ENCODE peak calls at places on chromosomes 3 and 15, in four cellular contexts. One of them, this sample, is unnamed.

GRCh38 chr3:71413572-71413971 is 170.0 kb downstream of the FOXP1 start:
- DNase-seq in K562: no peak
- DNase-seq in A549: no peak
- DNase-seq in prostate gland: no peak
- DNase-seq in this sample: no peak

GRCh38 chr3:62378329-62378789 is 5.0 kb upstream of the FEZF2 start:
- DNase-seq in K562: no peak
- DNase-seq in A549: no peak
- DNase-seq in prostate gland: no peak
- DNase-seq in this sample: no peak

GRCh38 chr3:119257654-119258410 is 17.2 kb upstream of the B4GALT4 start:
- DNase-seq in K562: no peak
- DNase-seq in A549: peak; percentile 63
- DNase-seq in prostate gland: peak; percentile 55
- DNase-seq in this sample: no peak

GRCh38 chr3:4340411-4341335 is 37.5 kb downstream of the SETMAR start:
- DNase-seq in K562: no peak
- DNase-seq in A549: no peak
- DNase-seq in prostate gland: no peak
- DNase-seq in this sample: no peak

GRCh38 chr15:47523669-47524068 is 193.6 kb upstream of the SEMA6D start:
- DNase-seq in A549: no peak
- DNase-seq in prostate gland: no peak
- DNase-seq in K562: no peak
- DNase-seq in this sample: no peak

GRCh38 chr3:138694287-138695007 is 85.9 kb downstream of the FAIM start:
- DNase-seq in K562: no peak
- DNase-seq in A549: peak; percentile 56
- DNase-seq in prostate gland: no peak
- DNase-seq in this sample: no peak

GRCh38 chr3:4474683-4475490 is 7.8 kb upstream of the SUMF1 start:
- DNase-seq in prostate gland: no peak
- DNase-seq in K562: no peak
- DNase-seq in A549: peak; percentile 16
- DNase-seq in this sample: no peak

GRCh38 chr3:100170492-100170891 is 56.2 kb upstream of the FILIP1L start:
- DNase-seq in K562: no peak
- DNase-seq in prostate gland: no peak
- DNase-seq in A549: no peak
- DNase-seq in this sample: no peak

GRCh38 chr15:43748376-43748775 is 2.1 kb downstream of the PDIA3 start:
- DNase-seq in K562: no peak
- DNase-seq in A549: no peak
- DNase-seq in prostate gland: no peak
- DNase-seq in this sample: no peak

GRCh38 chr3:79056498-79056897 is 711.3 kb downstream of the ROBO1 start:
- DNase-seq in prostate gland: no peak
- DNase-seq in A549: no peak
- DNase-seq in K562: no peak
- DNase-seq in this sample: no peak

GRCh38 chr3:143526016-143526540 is 322.2 kb downstream of the SLC9A9 start:
- DNase-seq in prostate gland: no peak
- DNase-seq in A549: no peak
- DNase-seq in K562: no peak
- DNase-seq in this sample: no peak

GRCh38 chr3:157081681-157082210 is 78.2 kb downstream of the CCNL1 start:
- DNase-seq in K562: peak; percentile 86
- DNase-seq in A549: peak; percentile 91
- DNase-seq in prostate gland: peak; percentile 87
- DNase-seq in this sample: peak; percentile 95
- TF ChIP-seq POLR2A in K562: no peak
- TF ChIP-seq POLR2A in A549: no peak
- TF ChIP-seq POLR2A in prostate gland: peak; percentile 70
- TF ChIP-seq POLR2A in this sample: no peak

DNA sequence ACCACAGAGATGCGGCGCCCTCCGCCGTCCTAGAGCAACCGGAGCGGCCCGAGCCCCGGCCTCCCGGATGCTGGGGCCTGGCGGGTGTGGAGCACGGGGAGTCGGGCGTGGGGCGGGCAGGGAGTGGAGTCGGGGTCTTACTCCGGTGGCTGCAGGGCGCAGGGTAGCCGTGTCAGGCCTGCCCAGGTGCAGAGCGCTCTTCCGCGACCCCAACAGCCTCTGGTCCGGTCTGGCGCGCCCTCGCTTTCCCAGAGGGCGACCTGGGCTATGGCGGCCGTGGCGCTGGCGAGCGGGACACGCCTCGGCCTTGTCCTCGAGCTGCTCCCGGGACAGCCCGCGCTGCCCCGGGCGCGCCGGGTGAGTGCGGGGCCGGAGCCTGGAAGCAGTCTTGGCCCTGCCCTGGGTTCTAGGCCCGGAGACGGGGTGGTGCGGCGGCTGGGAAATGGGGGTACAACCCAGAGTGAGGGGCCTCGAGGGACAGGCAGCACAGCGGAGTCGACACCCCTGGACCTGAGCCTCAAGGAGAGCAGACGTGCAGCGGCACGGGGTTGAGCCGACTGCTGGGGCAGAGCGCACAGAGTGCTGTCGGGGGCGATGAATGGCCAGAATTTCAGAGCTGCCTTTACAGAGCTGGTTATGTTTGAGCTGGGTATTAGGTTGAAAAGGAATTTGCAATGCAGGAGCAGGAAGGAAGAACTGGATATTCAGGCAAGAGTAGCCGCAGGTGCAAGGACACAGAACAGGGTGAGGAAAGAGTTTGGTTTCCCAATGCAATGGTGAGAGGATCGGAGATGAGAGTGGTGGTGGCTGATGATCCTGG is at the start of gene ZNF662:
- DNase-seq in A549: no peak
- DNase-seq in K562: no peak
- DNase-seq in prostate gland: peak; percentile 18
- DNase-seq in this sample: no peak
- TF ChIP-seq POLR2A in A549: no peak
- TF ChIP-seq POLR2A in K562: no peak
- TF ChIP-seq POLR2A in prostate gland: no peak
- TF ChIP-seq POLR2A in this sample: no peak

GRCh38 chr3:197234947-197235914 is 63.2 kb downstream of the DLG1 start:
- DNase-seq in A549: no peak
- DNase-seq in prostate gland: no peak
- DNase-seq in K562: no peak
- DNase-seq in this sample: no peak

GRCh38 chr3:197227780-197228574 is 70.4 kb downstream of the DLG1 start:
- DNase-seq in K562: no peak
- DNase-seq in A549: no peak
- DNase-seq in prostate gland: no peak
- DNase-seq in this sample: no peak

GRCh38 chr3:197229178-197229577 is 69.2 kb downstream of the DLG1 start:
- DNase-seq in A549: no peak
- DNase-seq in prostate gland: no peak
- DNase-seq in K562: no peak
- DNase-seq in this sample: no peak

GRCh38 chr3:197229836-197230235 is 68.6 kb downstream of the DLG1 start:
- DNase-seq in A549: no peak
- DNase-seq in K562: no peak
- DNase-seq in prostate gland: no peak
- DNase-seq in this sample: no peak

GRCh38 chr3:197231326-197231725 is 67.1 kb downstream of the DLG1 start:
- DNase-seq in A549: no peak
- DNase-seq in K562: no peak
- DNase-seq in prostate gland: no peak
- DNase-seq in this sample: no peak
- TF ChIP-seq POLR2A in A549: no peak
- TF ChIP-seq POLR2A in K562: no peak
- TF ChIP-seq POLR2A in prostate gland: no peak
- TF ChIP-seq POLR2A in this sample: no peak

DNA sequence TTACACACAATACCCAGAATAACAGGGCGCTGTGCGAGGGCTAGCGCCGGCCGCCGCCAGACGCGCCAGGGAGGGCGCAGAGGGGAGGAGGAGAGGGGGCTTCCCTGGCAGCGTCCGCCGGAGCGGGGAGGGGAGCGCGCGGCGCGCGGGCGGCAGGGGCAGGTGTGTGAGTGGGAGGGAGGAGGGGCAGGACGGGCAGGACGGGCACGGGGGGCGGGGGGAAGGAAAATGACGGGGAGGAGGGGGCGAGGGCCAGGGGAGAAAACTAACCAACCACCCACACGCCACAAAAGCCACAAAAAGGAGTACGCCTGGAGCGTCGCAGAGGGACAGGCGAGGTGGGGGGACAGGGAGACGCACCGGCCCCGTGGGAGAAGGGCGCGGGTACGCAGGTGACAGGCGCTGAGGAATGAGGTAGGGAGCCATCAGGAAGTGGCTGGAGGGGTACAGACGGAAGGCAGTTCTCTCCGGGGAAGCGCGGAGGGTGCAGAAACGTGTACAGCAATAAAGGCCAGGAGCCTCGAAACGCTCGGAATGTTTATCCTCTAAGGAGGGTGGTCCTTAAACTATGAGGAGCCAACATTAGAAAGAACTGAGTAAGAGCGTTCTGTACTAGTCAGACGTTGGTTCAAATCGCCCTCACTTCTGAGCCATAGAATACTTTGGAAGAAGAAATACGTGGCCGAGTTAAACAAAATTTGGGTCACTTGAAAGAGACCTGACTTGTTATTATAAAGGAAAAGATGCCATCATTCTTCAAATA is 683 bp upstream of the SATB1 start:
- DNase-seq in prostate gland: peak; percentile 64
- DNase-seq in K562: no peak
- DNase-seq in A549: no peak
- DNase-seq in this sample: no peak
- TF ChIP-seq POLR2A in prostate gland: no peak
- TF ChIP-seq POLR2A in K562: no peak
- TF ChIP-seq POLR2A in A549: no peak
- TF ChIP-seq POLR2A in this sample: no peak

GRCh38 chr15:65867244-65867643 is 2.0 kb upstream of the RAB11A start:
- DNase-seq in prostate gland: no peak
- DNase-seq in K562: no peak
- DNase-seq in A549: no peak
- DNase-seq in this sample: no peak

GRCh38 chr15:65868546-65869126 is 655 bp upstream of the RAB11A start:
- DNase-seq in A549: no peak
- DNase-seq in K562: peak; percentile 22
- DNase-seq in prostate gland: no peak
- DNase-seq in this sample: no peak

GRCh38 chr15:65869954-65870871 is 922 bp downstream of the RAB11A start:
- DNase-seq in K562: peak; percentile 32
- DNase-seq in prostate gland: peak; percentile 73
- DNase-seq in A549: peak; percentile 65
- DNase-seq in this sample: no peak

GRCh38 chr15:65870889-65871533 is 1.7 kb downstream of the RAB11A start:
- DNase-seq in A549: peak; percentile 69
- DNase-seq in prostate gland: no peak
- DNase-seq in K562: peak; percentile 32
- DNase-seq in this sample: no peak

GRCh38 chr15:65869127-65869953 is at the start of gene RAB11A:
- DNase-seq in K562: peak; percentile 94
- DNase-seq in A549: peak; percentile 99
- DNase-seq in prostate gland: peak; percentile 94
- DNase-seq in this sample: peak; percentile 99
- TF ChIP-seq POLR2A in K562: peak; percentile 99
- TF ChIP-seq POLR2A in A549: peak; percentile 91
- TF ChIP-seq POLR2A in prostate gland: peak; percentile 95
- TF ChIP-seq POLR2A in this sample: peak; percentile 92

GRCh38 chr3:190321789-190322603 is at the start of gene CLDN1:
- DNase-seq in A549: peak; percentile 80
- DNase-seq in prostate gland: peak; percentile 82
- DNase-seq in K562: peak; percentile 30
- DNase-seq in this sample: no peak
- TF ChIP-seq POLR2A in A549: peak; percentile 55
- TF ChIP-seq POLR2A in prostate gland: peak; percentile 81
- TF ChIP-seq POLR2A in K562: no peak
- TF ChIP-seq POLR2A in this sample: no peak

DNA sequence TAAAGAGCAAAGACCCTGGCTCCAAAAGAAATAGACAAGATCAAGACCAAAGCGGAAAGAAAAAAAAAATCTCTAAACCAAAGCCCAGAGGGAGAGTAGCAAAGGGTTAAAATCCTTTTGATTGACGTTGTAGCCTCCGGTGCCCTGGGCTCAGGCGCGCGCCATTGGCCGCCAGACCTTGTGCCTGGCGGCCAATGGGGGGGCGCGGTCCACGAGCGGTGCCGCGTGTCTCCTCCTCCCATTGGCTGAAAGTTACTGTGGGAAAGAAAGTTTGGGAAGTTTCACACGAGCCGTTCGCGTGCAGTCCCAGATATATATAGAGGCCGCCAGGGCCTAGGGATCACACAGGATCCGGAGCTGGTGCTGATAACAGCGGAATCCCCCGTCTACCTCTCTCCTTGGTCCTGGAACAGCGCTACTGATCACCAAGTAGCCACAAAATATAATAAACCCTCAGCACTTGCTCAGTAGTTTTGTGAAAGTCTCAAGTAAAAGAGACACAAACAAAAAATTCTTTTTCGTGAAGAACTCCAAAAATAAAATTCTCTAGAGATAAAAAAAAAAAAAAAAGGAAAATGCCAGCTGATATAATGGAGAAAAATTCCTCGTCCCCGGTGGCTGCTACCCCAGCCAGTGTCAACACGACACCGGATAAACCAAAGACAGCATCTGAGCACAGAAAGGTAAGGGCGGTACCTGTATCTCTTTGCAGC is at the start of gene HES1:
- DNase-seq in A549: peak; percentile 97
- DNase-seq in prostate gland: peak; percentile 96
- DNase-seq in K562: peak; percentile 92
- DNase-seq in this sample: peak; percentile 98
- TF ChIP-seq POLR2A in A549: peak; percentile 89
- TF ChIP-seq POLR2A in prostate gland: peak; percentile 97
- TF ChIP-seq POLR2A in K562: peak; percentile 91
- TF ChIP-seq POLR2A in this sample: peak; percentile 91

This sample was measured in esophagus muscularis mucosa.